ENCODE peak calls at places on chromosome 17, in four cellular contexts. D, G, X and P are unnamed samples.

GRCh38 chr17:20089795-20090547 is 80.8 kb downstream of the SPECC1 start:
- DNase-seq in D (no peak), G (no peak), X (no peak), P (no peak)

GRCh38 chr17:28177351-28177750 is 134.9 kb downstream of the NLK start:
- DNase-seq in D (no peak), G (no peak), X (no peak), P (peak; percentile 29)

GRCh38 chr17:33291248-33292183 is 1.6 kb downstream of the ASIC2 start:
- DNase-seq in D (no peak), G (no peak), X (no peak), P (peak; percentile 71)

GRCh38 chr17:9907883-9908648 is 3.0 kb upstream of the RCVRN start:
- DNase-seq in D (no peak), G (no peak), X (no peak), P (no peak)

GRCh38 chr17:1143573-1143972 is 36.2 kb downstream of the ABR start:
- DNase-seq in D (no peak), G (no peak), X (no peak), P (peak; percentile 65)

GRCh38 chr17:64781394-64781793 is 119.3 kb upstream of the SMURF2 start:
- DNase-seq in D (no peak), G (no peak), X (no peak), P (peak; percentile 64)

GRCh38 chr17:45345554-45346254 is 28.9 kb upstream of the MAP3K14 start:
- DNase-seq in D (peak; percentile 93), G (no peak), X (no peak), P (no peak)

GRCh38 chr17:66543526-66543925 is 241.1 kb downstream of the PRKCA start:
- DNase-seq in D (no peak), G (no peak), X (no peak), P (no peak)

GRCh38 chr17:64608571-64608981 is 53.5 kb downstream of the SMURF2 start:
- DNase-seq in D (no peak), G (no peak), X (no peak), P (no peak)

GRCh38 chr17:61426482-61427304 is 25.5 kb upstream of the TBX4 start:
- DNase-seq in D (no peak), G (peak; percentile 98), X (no peak), P (no peak)

GRCh38 chr17:9192010-9192409 is 170.7 kb downstream of the NTN1 start:
- DNase-seq in D (no peak), G (no peak), X (no peak), P (no peak)

GRCh38 chr17:62761884-62762283 is 46.2 kb downstream of the MARCHF10 start:
- DNase-seq in D (no peak), G (no peak), X (no peak), P (peak; percentile 80)

GRCh38 chr17:17492085-17492484 is 4.1 kb downstream of the RASD1 start:
- DNase-seq in D (no peak), G (no peak), X (no peak), P (no peak)

GRCh38 chr17:74176546-74177001 is 26.9 kb upstream of the RPL38 start:
- DNase-seq in D (peak; percentile 72), G (peak; percentile 60), X (no peak), P (peak; percentile 88)

GRCh38 chr17:54738496-54738895 is 162.2 kb upstream of the TOM1L1 start:
- DNase-seq in D (no peak), G (no peak), X (no peak), P (no peak)
- H2AFZ ChIP-seq in D (no peak overlapping the region), G (no peak overlapping the region), X (no peak overlapping the region), P (no peak overlapping the region)

GRCh38 chr17:29610395-29610794 is 12.3 kb downstream of the CORO6 start:
- DNase-seq in D (no peak), G (no peak), X (no peak), P (no peak)

GRCh38 chr17:29612404-29613370 is 10.0 kb downstream of the CORO6 start:
- DNase-seq in D (no peak), G (no peak), X (no peak), P (peak; percentile 38)

GRCh38 chr17:29611351-29612093 is 11.2 kb downstream of the CORO6 start:
- DNase-seq in D (no peak), G (no peak), X (no peak), P (no peak)

GRCh38 chr17:29613371-29613837 is 9.3 kb downstream of the CORO6 start:
- DNase-seq in D (no peak), G (peak; percentile 77), X (no peak), P (peak; percentile 96)

DNA sequence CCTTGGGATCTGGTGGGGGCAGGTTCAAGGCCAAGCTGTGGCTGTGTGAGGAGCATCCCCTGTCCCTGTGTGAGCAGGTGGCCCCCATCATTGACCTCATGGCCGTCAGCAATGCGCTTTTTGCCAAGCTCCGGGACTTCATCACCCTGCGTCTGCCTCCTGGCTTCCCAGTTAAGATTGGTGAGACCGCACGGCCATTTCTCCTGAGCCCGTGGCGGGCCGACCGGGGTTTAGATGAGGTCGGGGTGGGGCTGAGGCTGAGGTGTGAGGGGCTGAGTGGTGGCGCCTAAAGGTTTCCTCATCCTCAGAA is 10.7 kb downstream of the CORO6 start:
- DNase-seq in D (no peak), G (no peak), X (no peak), P (no peak)
- TF ChIP-seq JUNB in D (no peak), G (no peak), X (no peak), P (no peak)

GRCh38 chr17:76076765-76077581 is 2.0 kb upstream of the ZACN start:
- DNase-seq in D (no peak), G (no peak), X (no peak), P (peak; percentile 77)

GRCh38 chr17:76075364-76076099 is 951 bp downstream of the GALR2 start:
- DNase-seq in D (no peak), G (no peak), X (no peak), P (peak; percentile 85)

GRCh38 chr17:76076100-76076764 is 1.7 kb downstream of the GALR2 start:
- DNase-seq in D (no peak), G (no peak), X (no peak), P (peak; percentile 71)

GRCh38 chr17:76072149-76072858 is at the start of gene SRP68:
- DNase-seq in D (peak; percentile 95), G (peak; percentile 89), X (peak; percentile 59), P (peak; percentile 94)

GRCh38 chr17:76074390-76075363 is at the start of gene GALR2:
- DNase-seq in D (no peak), G (no peak), X (no peak), P (peak; percentile 80)
- TF ChIP-seq EZH2 in D (no peak), G (no peak), X (no peak), P (peak; percentile 87)

DNA sequence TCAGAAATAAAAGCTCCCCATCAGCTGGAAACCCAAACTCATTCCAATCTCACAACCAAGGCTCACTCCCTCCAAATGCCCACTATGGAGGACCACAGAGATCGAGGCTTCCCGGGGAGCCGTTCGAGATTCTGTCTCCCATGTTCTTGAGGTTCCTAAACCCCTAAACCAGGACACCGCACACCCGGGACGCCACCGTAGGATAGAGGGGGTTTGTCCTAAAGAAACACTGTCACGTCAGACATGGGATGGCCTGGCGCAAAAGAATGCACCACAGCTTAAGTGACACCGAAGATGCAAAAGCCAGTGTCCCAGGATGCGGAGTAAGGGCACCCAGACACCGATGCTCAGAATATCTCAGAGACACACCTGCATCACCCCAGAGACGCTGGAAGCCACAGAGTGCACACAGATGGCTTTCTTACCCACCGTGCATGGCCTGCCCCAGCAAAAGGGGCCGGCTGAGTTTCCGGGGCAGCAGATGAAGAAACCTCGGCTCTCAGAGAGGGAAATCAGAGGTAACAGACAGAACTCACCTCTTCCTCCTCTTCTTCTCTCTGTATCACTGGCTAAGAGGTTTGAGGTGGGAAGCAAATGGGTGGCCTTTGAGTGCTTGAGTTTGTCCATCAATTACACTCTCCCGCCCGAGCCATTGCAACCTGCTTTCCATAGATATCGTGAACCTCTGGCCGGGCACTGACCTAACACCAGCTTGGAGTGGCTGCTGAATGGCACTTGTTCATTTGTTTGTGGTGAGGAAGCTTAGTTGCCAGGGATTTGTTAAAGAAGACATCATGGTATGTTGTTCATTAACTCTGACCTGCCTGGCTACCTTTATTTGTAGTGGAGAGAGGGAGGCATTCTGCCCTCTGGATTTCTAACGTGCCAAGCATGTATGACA is 65.1 kb upstream of the TNRC6C start:
- DNase-seq in D (no peak), G (no peak), X (no peak), P (no peak)
- H2AFZ ChIP-seq in D (no peak overlapping the region), G (no peak overlapping the region), X (no peak overlapping the region), P (no peak overlapping the region)

GRCh38 chr17:54887787-54888186 is 12.9 kb upstream of the TOM1L1 start:
- DNase-seq in D (no peak), G (no peak), X (no peak), P (no peak)

GRCh38 chr17:54891176-54891821 is 9.4 kb upstream of the TOM1L1 start:
- DNase-seq in D (peak; percentile 77), G (peak; percentile 61), X (no peak), P (peak; percentile 90)

GRCh38 chr17:54892360-54892759 is 8.3 kb upstream of the TOM1L1 start:
- DNase-seq in D (no peak), G (no peak), X (no peak), P (no peak)

GRCh38 chr17:54888981-54889380 is 11.7 kb upstream of the TOM1L1 start:
- DNase-seq in D (no peak), G (no peak), X (no peak), P (no peak)

DNA sequence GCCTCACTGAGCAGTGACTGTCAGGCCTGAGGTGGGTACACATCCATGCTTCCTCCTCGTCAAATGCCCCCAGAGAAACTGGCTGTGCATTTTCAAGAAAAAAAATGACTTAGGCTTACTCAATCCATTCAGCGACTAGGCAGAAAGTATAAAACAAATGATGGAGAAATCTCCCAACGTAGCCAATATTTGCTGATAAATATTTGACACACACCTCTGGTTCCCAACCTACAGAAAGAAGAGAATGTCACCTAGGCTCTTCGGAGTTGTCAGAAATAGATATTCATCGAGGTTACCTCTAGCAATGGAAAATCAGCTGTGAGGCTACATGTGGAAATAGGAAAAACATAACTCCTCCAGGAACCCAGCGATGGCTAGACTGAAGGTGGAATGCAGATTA is 12.4 kb upstream of the TOM1L1 start:
- DNase-seq in D (no peak), G (no peak), X (no peak), P (no peak)
- TF ChIP-seq JUNB in D (no peak), G (no peak), X (no peak), P (no peak)

GRCh38 chr17:79246226-79246794 is 171.7 kb downstream of the ENGASE start:
- DNase-seq in D (no peak), G (no peak), X (no peak), P (no peak)

GRCh38 chr17:79248843-79249242 is 174.2 kb downstream of the ENGASE start:
- DNase-seq in D (no peak), G (no peak), X (no peak), P (peak; percentile 22)

GRCh38 chr17:79252886-79253285 is 178.3 kb downstream of the ENGASE start:
- DNase-seq in D (no peak), G (no peak), X (no peak), P (no peak)

GRCh38 chr17:79251824-79252223 is 177.2 kb downstream of the ENGASE start:
- DNase-seq in D (no peak), G (no peak), X (no peak), P (no peak)

GRCh38 chr17:79249945-79250521 is 175.4 kb downstream of the ENGASE start:
- DNase-seq in D (no peak), G (no peak), X (no peak), P (no peak)
- TF ChIP-seq EZH2 in D (no peak), G (peak; percentile 92), X (no peak), P (no peak)

DNA sequence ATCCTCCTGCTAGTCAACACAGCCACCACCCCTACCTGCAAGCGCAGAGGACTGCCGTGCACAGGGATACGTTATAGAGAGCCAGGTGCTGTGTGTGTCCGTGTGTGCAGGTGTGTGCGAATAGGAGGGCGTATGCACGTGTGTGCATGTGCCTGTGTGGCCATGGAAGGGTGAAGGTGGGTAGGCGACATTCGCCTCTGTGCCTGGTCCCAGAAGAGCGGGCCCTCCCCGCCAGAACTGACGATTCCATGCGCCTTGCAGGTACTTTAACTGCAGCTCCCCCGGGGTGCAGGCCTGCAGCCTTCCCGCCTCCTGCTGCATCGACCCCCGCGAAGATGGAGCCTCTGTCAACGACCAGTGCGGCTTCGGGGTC is 8.7 kb downstream of the PDE6G start:
- DNase-seq in D (no peak), G (no peak), X (no peak), P (no peak)
- H2AFZ ChIP-seq in D (peak overlapping the region; percentile 78), G (no peak overlapping the region), X (no peak overlapping the region), P (peak overlapping the region; percentile 90)